ENCODE peak calls at places on chromosomes 2 and 18, in five cellular contexts. L is Calu3, K is AG04449, Z is choroid plexus epithelial cell, O is mucosa of descending colon. E is an unnamed sample.

GRCh38 chr2:33579226-33579625 is 19.9 kb downstream of the FAM98A start:
- DNase-seq in L (no peak), K (no peak), Z (no peak), O (no peak), E (no peak)

GRCh38 chr2:118055512-118056164 is 32.6 kb upstream of the INSIG2 start:
- DNase-seq in L (no peak), O (no peak), K (no peak), Z (no peak), E (no peak)

GRCh38 chr2:85698880-85699254 is 4.7 kb downstream of the GNLY start:
- DNase-seq in L (no peak), Z (no peak), O (no peak), K (no peak), E (no peak)

GRCh38 chr2:167388497-167388896 is 500.2 kb downstream of the XIRP2 start:
- DNase-seq in L (no peak), O (no peak), Z (no peak), K (no peak), E (no peak)

GRCh38 chr18:35041752-35042379 is 653 bp downstream of the MAPRE2 start:
- DNase-seq in Z (no peak), O (no peak), K (no peak), L (peak), E (no peak)

GRCh38 chr2:239779592-239779983 is 245.6 kb downstream of the NDUFA10 start:
- DNase-seq in L (no peak), K (no peak), Z (no peak), O (no peak), E (no peak)

GRCh38 chr2:41197781-41198180 is 745.9 kb upstream of the SLC8A1 start:
- DNase-seq in O (no peak), Z (peak), L (no peak), K (no peak), E (no peak)

GRCh38 chr2:141557329-141558098 is 573.3 kb downstream of the LRP1B start:
- DNase-seq in Z (peak), O (no peak), L (peak), K (peak), E (no peak)

GRCh38 chr2:233990261-233990798 is 60.2 kb upstream of the SPP2 start:
- DNase-seq in O (no peak), K (no peak), L (no peak), Z (no peak), E (no peak)

GRCh38 chr2:212646698-212647097 is 108.1 kb upstream of the ERBB4 start:
- DNase-seq in O (no peak), Z (peak), L (no peak), K (peak), E (no peak)

GRCh38 chr18:39455300-39455699 is 1889.7 kb upstream of the CELF4 start:
- DNase-seq in Z (peak), L (peak), K (no peak), O (no peak), E (no peak)

GRCh38 chr2:135373702-135374101 is 157.3 kb downstream of the ZRANB3 start:
- DNase-seq in K (no peak), L (no peak), Z (no peak), O (no peak), E (no peak)

GRCh38 chr2:58852243-58852642 is 611.1 kb upstream of the FANCL start:
- DNase-seq in Z (no peak), O (no peak), L (no peak), K (no peak), E (no peak)

GRCh38 chr2:203916756-203917155 is 19.8 kb upstream of the ICOS start:
- DNase-seq in O (no peak), Z (no peak), K (no peak), L (no peak), E (no peak)

GRCh38 chr2:106108351-106108750 is 85.8 kb downstream of the UXS1 start:
- DNase-seq in L (no peak), K (no peak), O (no peak), Z (peak), E (no peak)

GRCh38 chr2:29246388-29247300 is 131.4 kb downstream of the CLIP4 start:
- DNase-seq in O (no peak), Z (no peak), K (no peak), L (no peak), E (no peak)

GRCh38 chr2:240879105-240879504 is 10.5 kb downstream of the AGXT start:
- DNase-seq in Z (no peak), K (no peak), O (no peak), L (no peak), E (no peak)

GRCh38 chr2:13654416-13654815 is 937.7 kb downstream of the TRIB2 start:
- DNase-seq in L (no peak), Z (no peak), K (no peak), O (no peak), E (no peak)

GRCh38 chr2:58767833-58768726 is 527.0 kb upstream of the FANCL start:
- DNase-seq in K (no peak), Z (no peak), O (no peak), L (no peak), E (no peak)

GRCh38 chr2:24359701-24360049 is 661 bp downstream of the ITSN2 start:
- DNase-seq in O (peak), L (peak), K (no peak), Z (peak), E (no peak)

GRCh38 chr2:96913398-96914202 is 43.7 kb upstream of the SEMA4C start:
- DNase-seq in Z (no peak), L (no peak), O (peak), K (no peak), E (no peak)

GRCh38 chr2:26936855-26937254 is 33.6 kb upstream of the MAPRE3 start:
- DNase-seq in K (no peak), O (no peak), L (no peak), Z (no peak), E (no peak)

GRCh38 chr2:46153996-46154753 is 143.0 kb upstream of the EPAS1 start:
- DNase-seq in Z (no peak), L (no peak), K (no peak), O (no peak), E (no peak)

GRCh38 chr18:22674300-22674699 is 256.6 kb upstream of the CTAGE1 start:
- DNase-seq in L (peak), O (no peak), K (peak), Z (peak), E (no peak)

GRCh38 chr2:16745466-16745865 is 79.8 kb upstream of the CYRIA start:
- DNase-seq in Z (no peak), K (no peak), O (no peak), L (no peak), E (no peak)

GRCh38 chr2:236706288-236706687 is 136.7 kb downstream of the ACKR3 start:
- DNase-seq in K (no peak), Z (no peak), O (no peak), L (no peak), E (no peak)

GRCh38 chr2:118046628-118047210 is 32.8 kb upstream of the CCDC93 start:
- DNase-seq in O (no peak), K (no peak), Z (peak), L (no peak), E (peak)

GRCh38 chr2:240644171-240644651 is 18.9 kb downstream of the GPR35 start:
- DNase-seq in O (no peak), L (no peak), Z (no peak), K (no peak), E (no peak)

GRCh38 chr2:38409136-38409903 is 32.2 kb upstream of the ATL2 start:
- DNase-seq in O (no peak), Z (no peak), L (peak), K (no peak), E (no peak)

GRCh38 chr2:153059338-153060052 is 341.1 kb downstream of the ARL6IP6 start:
- DNase-seq in O (no peak), K (no peak), Z (peak), L (peak), E (no peak)

GRCh38 chr2:232503792-232504323 is 16.2 kb upstream of the ECEL1 start:
- DNase-seq in L (no peak), O (no peak), K (no peak), Z (no peak), E (no peak)

GRCh38 chr18:54787616-54788015 is 40.7 kb upstream of the RAB27B start:
- DNase-seq in Z (no peak), O (no peak), L (no peak), K (peak), E (no peak)

GRCh38 chr2:15844099-15844801 is 96.1 kb upstream of the MYCN start:
- DNase-seq in Z (no peak), L (no peak), K (no peak), O (no peak), E (no peak)

GRCh38 chr2:60764736-60765534 is 8.9 kb downstream of the PAPOLG start:
- DNase-seq in L (no peak), O (no peak), Z (peak), K (no peak), E (no peak)

GRCh38 chr2:29259221-29259620 is 144.0 kb downstream of the CLIP4 start:
- DNase-seq in L (no peak), Z (peak), O (no peak), K (peak), E (no peak)

GRCh38 chr18:11857177-11857887 is 6.1 kb downstream of the CHMP1B start:
- DNase-seq in K (peak), Z (peak), L (peak), O (peak), E (no peak)

GRCh38 chr2:131413148-131413747 is 49.3 kb upstream of the RAB6D start:
- DNase-seq in O (no peak), K (peak), L (peak), Z (peak), E (no peak)

GRCh38 chr2:10490806-10491291 is 42.7 kb upstream of the ODC1 start:
- DNase-seq in Z (no peak), L (peak), O (peak), K (no peak), E (no peak)

DNA sequence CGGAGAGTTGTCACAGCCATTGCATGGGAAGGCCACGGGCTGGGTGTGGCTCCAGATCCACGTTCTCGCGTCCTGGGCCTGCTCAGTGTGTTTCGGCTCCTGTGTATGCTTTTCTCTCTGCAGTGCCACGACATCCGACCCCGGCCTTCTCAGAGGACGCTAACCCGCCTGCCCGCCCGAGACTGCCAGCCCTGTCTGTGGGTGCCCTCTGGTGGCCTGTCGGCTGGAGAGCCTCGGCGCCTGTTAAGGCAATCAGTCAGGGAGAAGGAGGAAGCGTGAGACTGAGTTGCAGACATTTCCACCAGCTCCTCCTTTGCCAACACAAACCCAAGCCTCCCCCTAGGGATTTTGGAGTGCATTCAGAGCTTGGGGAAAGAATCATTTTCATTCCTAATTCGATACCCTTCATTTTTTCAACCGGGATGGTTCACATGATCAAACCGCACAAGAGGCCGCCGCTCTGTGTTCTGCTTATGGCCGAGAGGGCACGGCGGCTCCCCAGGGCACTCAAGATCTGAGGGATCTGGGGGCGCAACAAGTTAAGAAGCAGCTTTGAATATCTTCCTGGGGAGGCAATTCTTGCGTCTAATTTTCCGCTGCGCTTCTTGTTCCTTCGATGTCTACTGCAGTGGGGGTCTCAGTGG is 37.5 kb upstream of the ZBTB7C start:
- DNase-seq in K (peak), O (peak), Z (peak), L (peak), E (peak)
- TF ChIP-seq CTCF in K (peak), O (peak), Z (peak), L (peak), E (peak)

DNA sequence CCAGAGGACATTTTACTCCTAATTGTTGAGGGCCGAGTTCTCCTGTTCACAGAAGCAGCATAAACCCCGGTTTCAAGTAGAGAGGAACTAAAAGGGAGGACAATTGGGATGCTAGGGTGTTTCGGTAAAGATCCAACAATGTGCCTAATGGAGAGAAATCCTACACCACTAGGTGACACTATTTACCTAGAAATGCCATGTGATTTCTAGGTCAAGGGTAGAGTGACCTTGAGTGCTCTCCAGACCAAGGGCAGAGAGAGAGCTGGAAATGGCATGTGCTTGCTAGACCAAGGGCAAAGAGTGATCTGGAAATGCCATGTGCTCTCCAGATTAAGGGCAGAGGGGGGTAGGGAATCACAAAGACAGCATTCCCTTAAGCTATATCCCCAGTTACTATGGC is 472.0 kb downstream of the DCDC2C start:
- DNase-seq in L (no peak), O (no peak), K (no peak), Z (no peak), E (no peak)
- TF ChIP-seq CTCF in L (no peak), O (no peak), K (no peak), Z (no peak), E (no peak)

GRCh38 chr2:145484443-145485086 is 964.6 kb upstream of the ZEB2 start:
- DNase-seq in Z (peak), L (peak), K (peak), O (no peak), E (no peak)
- TF ChIP-seq CTCF in Z (peak), L (no peak), K (no peak), O (no peak), E (peak)

GRCh38 chr2:206383669-206384068 is 59.7 kb upstream of the ADAM23 start:
- DNase-seq in K (no peak), Z (no peak), O (no peak), L (no peak), E (no peak)

GRCh38 chr2:206392118-206392517 is 51.2 kb upstream of the ADAM23 start:
- DNase-seq in O (no peak), L (peak), K (no peak), Z (peak), E (no peak)

GRCh38 chr2:206390181-206390580 is 53.2 kb upstream of the ADAM23 start:
- DNase-seq in O (no peak), L (no peak), K (no peak), Z (no peak), E (no peak)

DNA sequence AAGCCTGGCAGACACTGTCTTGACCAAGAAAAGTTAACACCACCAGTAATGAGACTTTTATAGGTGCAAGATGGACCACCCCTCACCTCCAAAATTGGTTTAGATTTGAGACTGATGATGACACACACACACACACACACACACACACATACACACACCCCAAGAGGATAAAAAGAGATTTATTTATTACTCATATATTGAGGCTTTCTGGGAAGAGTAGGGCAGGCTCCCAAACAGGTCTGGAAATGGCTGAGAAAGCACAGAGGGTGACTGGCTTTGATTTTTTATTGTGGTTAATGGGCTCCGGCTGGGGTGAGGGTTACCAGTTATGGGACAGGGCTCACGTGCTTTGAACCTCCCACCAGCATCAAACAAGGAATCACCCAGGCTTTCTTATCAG is 54.2 kb upstream of the ADAM23 start:
- DNase-seq in L (no peak), Z (no peak), K (no peak), O (no peak), E (no peak)
- TF ChIP-seq CTCF in L (no peak), Z (no peak), K (no peak), O (no peak), E (no peak)

DNA sequence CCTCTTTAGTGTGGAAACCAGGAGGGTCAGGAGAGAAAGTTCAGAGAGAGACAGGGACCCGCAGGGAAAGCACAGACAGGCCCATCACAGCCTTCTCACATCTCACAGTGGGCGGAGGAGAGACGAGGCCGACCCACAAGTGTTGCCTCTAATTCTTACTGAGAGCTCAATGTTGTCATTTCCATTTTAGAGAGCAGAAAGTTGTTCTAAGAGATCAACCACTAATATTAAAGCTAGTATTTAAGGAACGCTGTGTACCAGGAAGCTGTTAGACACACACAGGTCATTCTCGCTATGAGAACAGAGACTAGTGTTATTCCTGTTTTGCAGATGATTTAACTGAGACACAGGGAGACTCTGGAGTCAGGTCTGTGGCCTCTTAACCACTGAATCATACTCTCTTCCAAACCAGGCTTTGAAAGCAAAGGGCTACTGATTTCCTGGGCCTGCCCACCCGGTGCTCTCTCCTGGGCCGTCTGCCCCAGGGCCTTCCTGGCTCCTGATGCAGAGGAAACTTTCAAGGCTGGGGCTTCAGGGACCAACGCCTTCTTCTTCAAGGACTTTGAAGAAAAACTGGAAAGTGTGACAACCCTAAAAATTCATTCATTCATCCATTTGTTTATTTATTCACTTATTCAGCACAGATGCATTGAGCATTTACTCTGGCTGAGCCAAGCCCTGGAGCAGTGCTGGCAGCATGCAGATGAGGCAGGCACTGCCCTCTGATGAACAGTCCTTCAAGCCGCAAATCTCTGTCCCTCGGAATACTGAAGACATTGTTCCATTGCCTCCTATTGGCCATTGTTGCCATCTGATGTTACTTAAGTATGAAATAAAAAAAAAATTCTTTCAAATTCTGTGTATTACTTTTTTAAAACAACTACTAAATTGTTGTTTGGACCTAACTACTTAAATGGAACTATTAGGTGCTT is 37.2 kb upstream of the BIN1 start:
- DNase-seq in K (no peak), O (no peak), Z (peak), L (no peak), E (no peak)
- TF ChIP-seq CTCF in K (no peak), O (no peak), Z (no peak), L (no peak), E (no peak)

GRCh38 chr2:62197017-62197586 is 1.2 kb downstream of the B3GNT2 start:
- DNase-seq in K (no peak), L (peak), Z (no peak), O (peak), E (no peak)
- TF ChIP-seq CTCF in K (no peak), L (no peak), Z (no peak), O (no peak), E (peak)